ENCODE peak calls at places on chromosomes 11 and 22, in eight cellular contexts. J is activated T-helper 9 cell treated with anti-CD3 and anti-CD28 coated beads, Interleukin-2, amount 50 U/mL, for 16 hours; W is activated CD4-positive, alpha-beta T cell treated with anti-CD3 and anti-CD28 coated beads for 48 hours; X is C1 segment of cervical spinal cord; K is activated CD8-positive, alpha-beta memory T cell treated with anti-CD3 and anti-CD28 coated beads, Interleukin-2, amount 50 U/mL, for 48 hours; L is activated T-helper 1 cell treated with Interleukin-2 at 50 U/mL for 16 hours; Y is NCI-H2171; O is osteocyte. G is an unnamed sample.

GRCh38 chr11:126284829-126285228 is 1.9 kb downstream of the TIRAP start:
- DNase-seq in K (peak), J (peak), O (no peak), Y (peak), X (no peak), L (peak), W (peak), G (peak)

GRCh38 chr11:119907122-119907933 is 178.3 kb upstream of the NECTIN1 start:
- DNase-seq in L (no peak), O (no peak), X (no peak), K (no peak), W (no peak), J (no peak), Y (no peak), G (no peak)

GRCh38 chr22:39448205-39449054 is 8.4 kb upstream of the MGAT3 start:
- DNase-seq in J (no peak), X (no peak), W (no peak), L (no peak), Y (no peak), K (no peak), O (no peak), G (no peak)

GRCh38 chr11:44910591-44910990 is 40.1 kb downstream of the TP53I11 start:
- DNase-seq in J (no peak), L (no peak), W (no peak), X (no peak), K (no peak), O (no peak), Y (no peak), G (no peak)

GRCh38 chr11:118903204-118904015 is 19.7 kb downstream of the CXCR5 start:
- DNase-seq in L (no peak), Y (no peak), J (no peak), W (no peak), K (no peak), O (no peak), X (no peak), G (no peak)

GRCh38 chr11:116879789-116880402 is 42.5 kb upstream of the APOA1 start:
- DNase-seq in L (no peak), K (no peak), Y (no peak), O (no peak), J (no peak), W (no peak), X (no peak), G (no peak)

GRCh38 chr11:94203070-94203469 is 74.4 kb downstream of the PANX1 start:
- DNase-seq in Y (no peak), L (no peak), X (no peak), J (no peak), K (no peak), O (no peak), W (no peak), G (no peak)

GRCh38 chr22:39559456-39560105 is 11.0 kb upstream of the CACNA1I start:
- DNase-seq in K (no peak), X (no peak), J (no peak), L (no peak), W (no peak), Y (no peak), O (no peak), G (no peak)

GRCh38 chr11:99505831-99506230 is 485.1 kb downstream of the CNTN5 start:
- DNase-seq in Y (no peak), X (no peak), J (no peak), W (no peak), L (no peak), K (no peak), O (no peak), G (no peak)

GRCh38 chr22:45552580-45553332 is 50.1 kb downstream of the FBLN1 start:
- DNase-seq in Y (no peak), X (peak), L (no peak), W (no peak), K (no peak), O (peak), J (no peak), G (no peak)

GRCh38 chr22:31895317-31896133 is 48.8 kb upstream of the YWHAH start:
- DNase-seq in O (no peak), X (no peak), W (no peak), K (no peak), L (no peak), Y (no peak), J (no peak), G (no peak)

GRCh38 chr11:9399466-9399865 is 15.0 kb downstream of the IPO7 start:
- DNase-seq in L (no peak), K (no peak), O (no peak), Y (no peak), X (no peak), W (no peak), J (no peak), G (no peak)

GRCh38 chr11:102513869-102514268 is 16.7 kb downstream of the MMP7 start:
- DNase-seq in X (no peak), J (no peak), Y (no peak), O (no peak), K (no peak), L (no peak), W (no peak), G (no peak)

GRCh38 chr11:35969089-35970046 is 25.5 kb downstream of the LDLRAD3 start:
- DNase-seq in L (no peak), W (no peak), X (no peak), Y (peak), O (no peak), K (no peak), J (no peak), G (no peak)

GRCh38 chr11:62726156-62727006 is 876 bp downstream of the HNRNPUL2 start:
- DNase-seq in O (no peak), J (no peak), W (peak), K (peak), L (peak), X (peak), Y (no peak), G (no peak)

GRCh38 chr11:16739326-16739875 is 954 bp downstream of the C11orf58 start:
- DNase-seq in X (no peak), L (no peak), W (no peak), O (no peak), J (no peak), K (no peak), Y (no peak), G (no peak)

GRCh38 chr11:83666149-83666548 is 380.0 kb upstream of the CCDC90B start:
- DNase-seq in J (no peak), L (no peak), K (no peak), W (no peak), O (no peak), Y (no peak), X (no peak), G (no peak)

GRCh38 chr11:120785576-120785975 is 238.3 kb upstream of the TBCEL start:
- DNase-seq in X (no peak), W (no peak), K (no peak), Y (no peak), O (peak), L (no peak), J (no peak), G (no peak)

GRCh38 chr11:11105361-11105760 is 247.5 kb upstream of the ZBED5 start:
- DNase-seq in Y (no peak), X (no peak), W (no peak), O (no peak), J (no peak), L (no peak), K (no peak), G (no peak)

GRCh38 chr22:44409211-44409648 is 88.8 kb downstream of the RTL6 start:
- DNase-seq in J (no peak), Y (no peak), O (no peak), L (no peak), X (no peak), W (no peak), K (no peak), G (no peak)

GRCh38 chr11:131934006-131934405 is 563.6 kb downstream of the NTM start:
- DNase-seq in X (no peak), O (no peak), Y (no peak), K (no peak), L (no peak), W (no peak), J (no peak), G (no peak)

GRCh38 chr11:18927550-18928322 is 11.5 kb downstream of the MRGPRX1 start:
- DNase-seq in X (no peak), W (no peak), J (no peak), Y (no peak), O (no peak), L (no peak), K (no peak), G (no peak)

GRCh38 chr22:20243545-20244249 is 24.4 kb downstream of the RTN4R start:
- DNase-seq in J (peak), K (peak), L (peak), Y (peak), X (peak), W (peak), O (no peak), G (peak)

GRCh38 chr11:63608353-63609345 is 5.6 kb downstream of the PLAAT3 start:
- DNase-seq in X (no peak), K (peak), Y (no peak), J (no peak), O (peak), L (no peak), W (no peak), G (no peak)

GRCh38 chr11:121665211-121665838 is 212.6 kb upstream of the SORL1-AS1 start:
- DNase-seq in X (no peak), L (no peak), Y (no peak), O (no peak), J (no peak), W (no peak), K (no peak), G (no peak)